ENCODE peak calls at places on chromosomes 7 and 10, in seven cellular contexts. G is fibroblast of mammary gland, Z is heart right ventricle, N is fibroblast of lung, Y is BJ, L is progenitor cell of endocrine pancreas, C is gastrocnemius medialis. I is an unnamed sample.

GRCh38 chr10:11875499-11876281 is 52.5 kb downstream of the PROSER2 start:
- DNase-seq in G (peak), Z (peak), N (peak), Y (peak), L (peak), C (peak), I (peak)

GRCh38 chr10:29011511-29011910 is 277.4 kb upstream of the LYZL1 start:
- DNase-seq in G (no peak), Z (no peak), N (peak), Y (no peak), L (no peak), C (no peak), I (peak)

GRCh38 chr10:988667-989545 is 672 bp downstream of the GTPBP4 start:
- DNase-seq in G (peak), Z (no peak), N (peak), Y (no peak), L (no peak), C (no peak), I (no peak)

GRCh38 chr7:118877187-118877586 is 652.7 kb downstream of the ANKRD7 start:
- DNase-seq in G (no peak), Z (no peak), N (no peak), Y (no peak), L (no peak), C (no peak), I (no peak)

GRCh38 chr7:50349963-50350944 is 45.7 kb downstream of the IKZF1 start:
- DNase-seq in G (no peak), Z (no peak), N (no peak), Y (no peak), L (no peak), C (no peak), I (no peak)

GRCh38 chr10:81843042-81843441 is 32.0 kb upstream of the NRG3 start:
- DNase-seq in G (no peak), Z (no peak), N (no peak), Y (no peak), L (no peak), C (no peak), I (no peak)

GRCh38 chr7:122433765-122434164 is 129.2 kb upstream of the FEZF1 start:
- DNase-seq in G (no peak), Z (no peak), N (no peak), Y (no peak), L (no peak), C (no peak), I (no peak)

GRCh38 chr10:71743866-71744265 is 24.3 kb upstream of the C10orf105 start:
- DNase-seq in G (no peak), Z (no peak), N (no peak), Y (no peak), L (no peak), C (no peak), I (no peak)

GRCh38 chr10:44680764-44681163 is 230.4 kb upstream of the TMEM72 start:
- DNase-seq in G (no peak), Z (no peak), N (no peak), Y (no peak), L (no peak), C (no peak), I (no peak)

GRCh38 chr10:30027057-30028005 is 32.1 kb downstream of the JCAD start:
- DNase-seq in G (no peak), Z (peak), N (no peak), Y (no peak), L (no peak), C (no peak), I (no peak)

GRCh38 chr10:86599041-86599440 is 55.3 kb upstream of the OPN4 start:
- DNase-seq in G (no peak), Z (no peak), N (no peak), Y (no peak), L (no peak), C (no peak), I (no peak)
- TF ChIP-seq CTCF in G (no peak), Z (no peak), N (no peak), Y (no peak), L (no peak), C (no peak), I (no peak)

DNA sequence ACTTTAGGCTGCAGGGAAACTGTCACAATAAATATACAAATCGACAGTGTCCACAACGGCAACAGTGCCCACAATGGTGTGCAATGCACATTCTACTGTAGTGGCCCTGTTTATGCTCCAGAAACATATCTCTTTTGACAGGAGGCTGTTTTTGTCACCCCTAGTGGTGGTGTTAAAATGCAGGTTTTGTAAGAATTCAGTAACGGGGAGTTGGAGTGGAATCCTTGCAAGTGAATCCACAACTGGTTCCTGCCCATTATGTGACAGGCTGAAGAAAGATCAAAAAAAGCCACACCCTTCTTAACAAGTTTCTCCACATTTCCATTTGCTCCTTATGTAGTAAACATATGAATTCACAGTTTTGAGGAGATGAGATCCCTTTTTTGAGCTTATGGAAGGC is 58.5 kb downstream of the BEND7 start:
- DNase-seq in G (no peak), Z (no peak), N (no peak), Y (no peak), L (no peak), C (no peak), I (no peak)
- TF ChIP-seq CTCF in G (peak), Z (no peak), N (peak), Y (no peak), L (peak), C (no peak), I (no peak)

GRCh38 chr7:69893915-69894314 is 295.6 kb downstream of the AUTS2 start:
- DNase-seq in G (peak), Z (no peak), N (peak), Y (no peak), L (no peak), C (no peak), I (peak)
- TF ChIP-seq CTCF in G (peak), Z (peak), N (peak), Y (no peak), L (peak), C (peak), I (peak)

GRCh38 chr10:76830218-76830617 is 807.4 kb downstream of the KCNMA1 start:
- DNase-seq in G (no peak), Z (no peak), N (no peak), Y (no peak), L (no peak), C (no peak), I (no peak)
- TF ChIP-seq CTCF in G (no peak), Z (no peak), N (no peak), Y (no peak), L (no peak), C (no peak), I (no peak)

GRCh38 chr7:146731185-146731584 is 614.6 kb downstream of the CNTNAP2 start:
- DNase-seq in G (no peak), Z (no peak), N (no peak), Y (no peak), L (no peak), C (no peak), I (no peak)

GRCh38 chr7:146735992-146736391 is 619.4 kb downstream of the CNTNAP2 start:
- DNase-seq in G (no peak), Z (no peak), N (no peak), Y (no peak), L (no peak), C (no peak), I (no peak)

GRCh38 chr7:146740039-146740438 is 623.4 kb downstream of the CNTNAP2 start:
- DNase-seq in G (no peak), Z (no peak), N (no peak), Y (no peak), L (no peak), C (no peak), I (no peak)

GRCh38 chr7:146736446-146737190 is 620.0 kb downstream of the CNTNAP2 start:
- DNase-seq in G (no peak), Z (no peak), N (no peak), Y (no peak), L (no peak), C (no peak), I (no peak)
- TF ChIP-seq CTCF in G (no peak), Z (peak), N (no peak), Y (no peak), L (peak), C (no peak), I (no peak)

GRCh38 chr7:22728416-22729029 is 1.5 kb downstream of the IL6 start:
- DNase-seq in G (peak), Z (no peak), N (peak), Y (no peak), L (no peak), C (no peak), I (peak)

GRCh38 chr7:22724861-22725260 is 2.1 kb upstream of the IL6 start:
- DNase-seq in G (no peak), Z (no peak), N (peak), Y (no peak), L (no peak), C (no peak), I (peak)

GRCh38 chr7:22726849-22727792 is at the start of gene IL6:
- DNase-seq in G (peak), Z (peak), N (peak), Y (peak), L (no peak), C (peak), I (peak)

GRCh38 chr7:22725585-22725984 is 1.4 kb upstream of the IL6 start:
- DNase-seq in G (peak), Z (no peak), N (peak), Y (no peak), L (no peak), C (no peak), I (no peak)

GRCh38 chr7:22726345-22726848 is 603 bp upstream of the IL6 start:
- DNase-seq in G (peak), Z (peak), N (peak), Y (peak), L (no peak), C (peak), I (peak)
- TF ChIP-seq CTCF in G (peak), Z (peak), N (peak), Y (peak), L (peak), C (peak), I (peak)

GRCh38 chr10:118615888-118616287 is 20.4 kb upstream of the PRLHR start:
- DNase-seq in G (peak), Z (no peak), N (no peak), Y (no peak), L (no peak), C (no peak), I (no peak)
- TF ChIP-seq CTCF in G (no peak), Z (no peak), N (no peak), Y (no peak), L (peak), C (no peak), I (no peak)

GRCh38 chr10:126898460-126898859 is 6.8 kb upstream of the DOCK1 start:
- DNase-seq in G (no peak), Z (no peak), N (no peak), Y (no peak), L (no peak), C (no peak), I (no peak)

GRCh38 chr10:126904493-126904806 is 778 bp upstream of the DOCK1 start:
- DNase-seq in G (no peak), Z (no peak), N (peak), Y (no peak), L (no peak), C (no peak), I (no peak)

GRCh38 chr10:126903646-126904360 is 1.4 kb upstream of the DOCK1 start:
- DNase-seq in G (no peak), Z (no peak), N (peak), Y (no peak), L (no peak), C (no peak), I (no peak)

GRCh38 chr10:126904807-126905686 is at the start of gene DOCK1:
- DNase-seq in G (peak), Z (peak), N (peak), Y (no peak), L (peak), C (no peak), I (peak)

GRCh38 chr10:126902157-126902556 is 3.1 kb upstream of the DOCK1 start:
- DNase-seq in G (peak), Z (no peak), N (peak), Y (peak), L (no peak), C (no peak), I (peak)
- TF ChIP-seq CTCF in G (peak), Z (no peak), N (peak), Y (peak), L (no peak), C (no peak), I (peak)

I was measured in astrocyte of the cerebellum.